ENCODE peak calls at places on chromosomes 13 and 19, in five cellular contexts. D is T1000, J is osteocyte, X is thoracic aorta, U is HAP-1. E is an unnamed sample.
A peak's percentile ranks its signal among the peaks of the same experiment; 100 is the strongest.

GRCh38 chr13:36166051-36166450 is 34.9 kb upstream of the DCLK1 start:
- DNase-seq in D (no peak), J (no peak), X (no peak), U (no peak), E (no peak)

GRCh38 chr19:43731854-43732253 is 16.0 kb downstream of the IRGC start:
- DNase-seq in D (no peak), J (no peak), X (no peak), U (no peak), E (no peak)

GRCh38 chr19:3585301-3586123 is at the start of gene GIPC3:
- DNase-seq in D (no peak), J (no peak), X (no peak), U (peak; percentile 43), E (no peak)

GRCh38 chr13:47798906-47799305 is 202.2 kb downstream of the SUCLA2 start:
- DNase-seq in D (no peak), J (no peak), X (no peak), U (no peak), E (no peak)

GRCh38 chr19:47310819-47311218 is 1.2 kb downstream of the C5AR1 start:
- DNase-seq in D (no peak), J (no peak), X (no peak), U (peak; percentile 25), E (no peak)

GRCh38 chr19:33438987-33439781 is 65.7 kb downstream of the CEBPG start:
- DNase-seq in D (no peak), J (no peak), X (no peak), U (no peak), E (peak; percentile 42)

GRCh38 chr13:77853701-77854100 is 64.9 kb downstream of the EDNRB start:
- DNase-seq in D (no peak), J (no peak), X (no peak), U (peak; percentile 47), E (no peak)

GRCh38 chr19:49927526-49928264 is 1.3 kb upstream of the ATF5 start:
- DNase-seq in D (no peak), J (no peak), X (no peak), U (no peak), E (no peak)

GRCh38 chr19:33830264-33830663 is 33.6 kb downstream of the KCTD15 start:
- DNase-seq in D (no peak), J (peak; percentile 4), X (no peak), U (no peak), E (no peak)

GRCh38 chr13:111486801-111487200 is 166.4 kb downstream of the TEX29 start:
- DNase-seq in D (no peak), J (peak; percentile 76), X (no peak), U (no peak), E (no peak)

GRCh38 chr13:101140936-101141335 is 275.4 kb downstream of the NALCN start:
- DNase-seq in D (no peak), J (no peak), X (no peak), U (no peak), E (no peak)

GRCh38 chr13:92649140-92649813 is 577.3 kb upstream of the GPC6 start:
- DNase-seq in D (no peak), J (no peak), X (no peak), U (no peak), E (no peak)

GRCh38 chr19:13417054-13417453 is 89.2 kb downstream of the CACNA1A start:
- DNase-seq in D (no peak), J (no peak), X (no peak), U (no peak), E (no peak)

GRCh38 chr13:32783067-32783466 is 196.8 kb downstream of the PDS5B start:
- DNase-seq in D (no peak), J (no peak), X (no peak), U (no peak), E (no peak)

GRCh38 chr19:17097593-17098126 is 22.1 kb downstream of the MYO9B start:
- DNase-seq in D (no peak), J (no peak), X (no peak), U (peak; percentile 24), E (no peak)

GRCh38 chr19:40745402-40745780 is 4.9 kb downstream of the ACTMAP start:
- DNase-seq in D (no peak), J (no peak), X (no peak), U (no peak), E (no peak)

GRCh38 chr13:21256351-21256761 is 79.9 kb downstream of the MRPL57 start:
- DNase-seq in D (no peak), J (no peak), X (no peak), U (no peak), E (no peak)

GRCh38 chr13:20348645-20349408 is 116.7 kb upstream of the GJB6 start:
- DNase-seq in D (no peak), J (no peak), X (no peak), U (no peak), E (no peak)

GRCh38 chr19:11238041-11238440 is 1.4 kb upstream of the ANGPTL8 start:
- DNase-seq in D (no peak), J (no peak), X (no peak), U (no peak), E (no peak)

E was measured in pancreas.